ENCODE peak calls at places on chromosomes 6 and 20, in nine cellular contexts. One of them, this sample, is unnamed.

GRCh38 chr20:3767434-3768341 is at the start of gene ADISSP:
- DNase-seq in nephron progenitor cell: peak; percentile 96
- DNase-seq in tibial artery: peak; percentile 98
- DNase-seq in neural progenitor cell: peak; percentile 99
- DNase-seq in lower lobe of right lung: peak; percentile 100
- DNase-seq in GM13977: peak; percentile 99
- DNase-seq in AG09309: peak; percentile 89
- DNase-seq in hepatocyte: peak; percentile 99
- DNase-seq in activated B cell treated with CpG ODN at 0.5 μM for 24 hours: peak; percentile 95
- DNase-seq in this sample: peak; percentile 92

GRCh38 chr6:135465903-135466302 is 31.6 kb downstream of the AHI1 start:
- DNase-seq in nephron progenitor cell: no peak
- DNase-seq in tibial artery: no peak
- DNase-seq in neural progenitor cell: no peak
- DNase-seq in lower lobe of right lung: no peak
- DNase-seq in GM13977: no peak
- DNase-seq in AG09309: no peak
- DNase-seq in hepatocyte: no peak
- DNase-seq in activated B cell treated with CpG ODN at 0.5 μM for 24 hours: no peak
- DNase-seq in this sample: no peak

GRCh38 chr20:58511364-58511763 is 3.8 kb downstream of the APCDD1L start:
- DNase-seq in nephron progenitor cell: no peak
- DNase-seq in tibial artery: no peak
- DNase-seq in neural progenitor cell: no peak
- DNase-seq in lower lobe of right lung: no peak
- DNase-seq in GM13977: no peak
- DNase-seq in AG09309: peak; percentile 76
- DNase-seq in hepatocyte: peak; percentile 23
- DNase-seq in activated B cell treated with CpG ODN at 0.5 μM for 24 hours: no peak
- DNase-seq in this sample: no peak

GRCh38 chr6:20483902-20484497 is 50.3 kb upstream of the CDKAL1 start:
- DNase-seq in nephron progenitor cell: no peak
- DNase-seq in tibial artery: no peak
- DNase-seq in neural progenitor cell: peak; percentile 78
- DNase-seq in lower lobe of right lung: no peak
- DNase-seq in GM13977: no peak
- DNase-seq in AG09309: no peak
- DNase-seq in hepatocyte: no peak
- DNase-seq in activated B cell treated with CpG ODN at 0.5 μM for 24 hours: no peak
- DNase-seq in this sample: no peak

GRCh38 chr20:33704197-33704924 is 15.7 kb downstream of the PXMP4 start:
- DNase-seq in nephron progenitor cell: no peak
- DNase-seq in tibial artery: no peak
- DNase-seq in neural progenitor cell: no peak
- DNase-seq in lower lobe of right lung: no peak
- DNase-seq in GM13977: no peak
- DNase-seq in AG09309: no peak
- DNase-seq in hepatocyte: no peak
- DNase-seq in activated B cell treated with CpG ODN at 0.5 μM for 24 hours: no peak
- DNase-seq in this sample: no peak

GRCh38 chr20:22403860-22404608 is 180.3 kb downstream of the FOXA2 start:
- DNase-seq in nephron progenitor cell: no peak
- DNase-seq in tibial artery: no peak
- DNase-seq in neural progenitor cell: peak; percentile 47
- DNase-seq in lower lobe of right lung: peak; percentile 50
- DNase-seq in GM13977: no peak
- DNase-seq in AG09309: no peak
- DNase-seq in hepatocyte: peak; percentile 23
- DNase-seq in activated B cell treated with CpG ODN at 0.5 μM for 24 hours: no peak
- DNase-seq in this sample: no peak

GRCh38 chr6:140052757-140053729 is 678.6 kb upstream of the CITED2 start:
- DNase-seq in nephron progenitor cell: no peak
- DNase-seq in tibial artery: no peak
- DNase-seq in neural progenitor cell: peak; percentile 41
- DNase-seq in lower lobe of right lung: no peak
- DNase-seq in GM13977: peak; percentile 3
- DNase-seq in AG09309: no peak
- DNase-seq in hepatocyte: peak; percentile 30
- DNase-seq in activated B cell treated with CpG ODN at 0.5 μM for 24 hours: no peak
- DNase-seq in this sample: no peak

GRCh38 chr6:52522151-52522626 is 54.7 kb downstream of the TRAM2 start:
- DNase-seq in nephron progenitor cell: no peak
- DNase-seq in tibial artery: peak; percentile 86
- DNase-seq in neural progenitor cell: no peak
- DNase-seq in lower lobe of right lung: no peak
- DNase-seq in GM13977: no peak
- DNase-seq in AG09309: no peak
- DNase-seq in hepatocyte: no peak
- DNase-seq in activated B cell treated with CpG ODN at 0.5 μM for 24 hours: no peak
- DNase-seq in this sample: no peak

GRCh38 chr20:37901280-37901666 is 1.7 kb upstream of the VSTM2L start:
- DNase-seq in nephron progenitor cell: peak; percentile 77
- DNase-seq in tibial artery: no peak
- DNase-seq in neural progenitor cell: peak; percentile 84
- DNase-seq in lower lobe of right lung: no peak
- DNase-seq in GM13977: no peak
- DNase-seq in AG09309: no peak
- DNase-seq in hepatocyte: no peak
- DNase-seq in activated B cell treated with CpG ODN at 0.5 μM for 24 hours: no peak
- DNase-seq in this sample: no peak

GRCh38 chr20:37897008-37897548 is 5.8 kb upstream of the VSTM2L start:
- DNase-seq in nephron progenitor cell: peak; percentile 48
- DNase-seq in tibial artery: no peak
- DNase-seq in neural progenitor cell: peak; percentile 75
- DNase-seq in lower lobe of right lung: no peak
- DNase-seq in GM13977: no peak
- DNase-seq in AG09309: no peak
- DNase-seq in hepatocyte: no peak
- DNase-seq in activated B cell treated with CpG ODN at 0.5 μM for 24 hours: no peak
- DNase-seq in this sample: peak; percentile 45

GRCh38 chr20:37901667-37902503 is 1.0 kb upstream of the VSTM2L start:
- DNase-seq in nephron progenitor cell: peak; percentile 72
- DNase-seq in tibial artery: no peak
- DNase-seq in neural progenitor cell: peak; percentile 82
- DNase-seq in lower lobe of right lung: no peak
- DNase-seq in GM13977: peak; percentile 92
- DNase-seq in AG09309: peak; percentile 34
- DNase-seq in hepatocyte: peak; percentile 63
- DNase-seq in activated B cell treated with CpG ODN at 0.5 μM for 24 hours: peak; percentile 19
- DNase-seq in this sample: peak; percentile 26

GRCh38 chr20:37898301-37899104 is 4.4 kb upstream of the VSTM2L start:
- DNase-seq in nephron progenitor cell: no peak
- DNase-seq in tibial artery: no peak
- DNase-seq in neural progenitor cell: no peak
- DNase-seq in lower lobe of right lung: no peak
- DNase-seq in GM13977: no peak
- DNase-seq in AG09309: no peak
- DNase-seq in hepatocyte: no peak
- DNase-seq in activated B cell treated with CpG ODN at 0.5 μM for 24 hours: no peak
- DNase-seq in this sample: no peak

GRCh38 chr20:37899105-37900045 is 3.6 kb upstream of the VSTM2L start:
- DNase-seq in nephron progenitor cell: no peak
- DNase-seq in tibial artery: no peak
- DNase-seq in neural progenitor cell: no peak
- DNase-seq in lower lobe of right lung: no peak
- DNase-seq in GM13977: no peak
- DNase-seq in AG09309: no peak
- DNase-seq in hepatocyte: no peak
- DNase-seq in activated B cell treated with CpG ODN at 0.5 μM for 24 hours: no peak
- DNase-seq in this sample: no peak
- TF ChIP-seq CTCF in nephron progenitor cell: no peak
- TF ChIP-seq CTCF in tibial artery: no peak
- TF ChIP-seq CTCF in neural progenitor cell: no peak
- TF ChIP-seq CTCF in lower lobe of right lung: no peak
- TF ChIP-seq CTCF in GM13977: no peak
- TF ChIP-seq CTCF in AG09309: peak; percentile 11
- TF ChIP-seq CTCF in hepatocyte: no peak
- TF ChIP-seq CTCF in activated B cell treated with CpG ODN at 0.5 μM for 24 hours: no peak
- TF ChIP-seq CTCF in this sample: no peak

DNA sequence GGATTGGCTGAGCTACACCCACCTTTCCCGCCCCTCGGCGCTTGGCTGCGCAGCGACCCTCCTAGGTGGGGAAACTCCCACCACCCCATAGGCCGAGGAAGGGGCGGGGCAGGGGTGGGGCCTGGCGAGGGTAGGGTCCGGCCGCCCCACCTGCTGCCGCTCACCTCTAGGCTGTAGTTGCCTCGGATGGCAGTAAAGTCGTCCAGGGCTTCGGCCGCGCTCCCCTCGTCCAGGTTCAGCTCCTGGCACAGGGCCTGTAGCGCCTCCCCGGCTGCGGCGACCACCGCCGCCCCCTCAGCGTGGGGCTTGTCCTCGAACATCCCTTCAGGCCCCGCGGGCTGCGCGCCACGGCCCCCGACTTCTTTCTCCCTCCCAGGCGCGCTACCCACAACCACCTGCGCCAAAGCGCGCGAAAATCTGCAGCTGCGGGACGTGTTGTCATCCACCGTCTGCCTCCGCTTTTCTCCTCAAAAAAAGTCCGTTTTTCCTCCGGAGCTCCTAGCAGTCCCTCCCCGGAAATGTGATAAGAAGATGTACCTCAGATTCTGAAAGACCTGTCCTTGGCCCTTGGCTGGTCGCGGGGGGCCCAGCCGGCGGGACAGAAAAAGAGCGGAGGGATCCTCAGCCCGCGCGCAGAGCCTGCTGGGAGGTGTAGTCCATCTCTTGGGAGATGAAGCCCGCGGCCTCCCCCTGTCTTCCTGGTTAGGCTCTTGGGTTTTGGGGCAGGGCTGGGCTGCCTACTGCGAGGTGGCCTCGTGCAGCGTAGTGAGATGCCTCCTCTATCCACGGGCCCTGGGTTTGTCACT is at the start of gene RBL1:
- DNase-seq in nephron progenitor cell: peak; percentile 84
- DNase-seq in tibial artery: peak; percentile 81
- DNase-seq in neural progenitor cell: peak; percentile 94
- DNase-seq in lower lobe of right lung: peak; percentile 89
- DNase-seq in GM13977: peak; percentile 85
- DNase-seq in AG09309: peak; percentile 43
- DNase-seq in hepatocyte: peak; percentile 85
- DNase-seq in activated B cell treated with CpG ODN at 0.5 μM for 24 hours: peak; percentile 85
- DNase-seq in this sample: peak; percentile 80
- TF ChIP-seq CTCF in nephron progenitor cell: no peak
- TF ChIP-seq CTCF in tibial artery: peak; percentile 11
- TF ChIP-seq CTCF in neural progenitor cell: peak; percentile 27
- TF ChIP-seq CTCF in lower lobe of right lung: peak; percentile 31
- TF ChIP-seq CTCF in GM13977: peak; percentile 28
- TF ChIP-seq CTCF in AG09309: peak; percentile 43
- TF ChIP-seq CTCF in hepatocyte: no peak
- TF ChIP-seq CTCF in activated B cell treated with CpG ODN at 0.5 μM for 24 hours: no peak
- TF ChIP-seq CTCF in this sample: peak; percentile 21

GRCh38 chr20:44688053-44688625 is 27.0 kb upstream of the CCN5 start:
- DNase-seq in nephron progenitor cell: no peak
- DNase-seq in tibial artery: no peak
- DNase-seq in neural progenitor cell: no peak
- DNase-seq in lower lobe of right lung: no peak
- DNase-seq in GM13977: no peak
- DNase-seq in AG09309: no peak
- DNase-seq in hepatocyte: no peak
- DNase-seq in activated B cell treated with CpG ODN at 0.5 μM for 24 hours: no peak
- DNase-seq in this sample: no peak
- TF ChIP-seq CTCF in nephron progenitor cell: no peak
- TF ChIP-seq CTCF in tibial artery: peak; percentile 31
- TF ChIP-seq CTCF in neural progenitor cell: no peak
- TF ChIP-seq CTCF in lower lobe of right lung: no peak
- TF ChIP-seq CTCF in GM13977: no peak
- TF ChIP-seq CTCF in AG09309: no peak
- TF ChIP-seq CTCF in hepatocyte: no peak
- TF ChIP-seq CTCF in activated B cell treated with CpG ODN at 0.5 μM for 24 hours: no peak
- TF ChIP-seq CTCF in this sample: no peak

DNA sequence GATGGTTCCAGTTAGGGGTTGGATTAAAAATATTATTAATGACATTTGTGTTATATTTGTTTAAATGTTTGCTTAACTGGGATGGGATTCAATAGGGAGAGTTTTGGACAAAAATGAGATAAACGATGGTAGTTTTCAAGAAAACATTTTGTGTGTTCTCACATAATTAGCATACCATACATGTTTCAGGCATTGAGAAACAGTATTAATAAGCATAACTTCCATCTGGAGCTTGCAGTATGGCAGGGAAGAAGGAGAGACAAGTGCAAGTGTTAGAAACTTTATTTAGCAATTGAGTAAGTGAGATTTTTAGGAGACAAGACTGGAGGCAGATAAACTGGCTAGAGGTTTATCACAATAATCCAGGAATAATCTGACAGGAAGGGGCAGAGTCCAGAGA is 72.8 kb upstream of the PTCHD4 start:
- DNase-seq in nephron progenitor cell: no peak
- DNase-seq in tibial artery: no peak
- DNase-seq in neural progenitor cell: no peak
- DNase-seq in lower lobe of right lung: no peak
- DNase-seq in GM13977: no peak
- DNase-seq in AG09309: no peak
- DNase-seq in hepatocyte: no peak
- DNase-seq in activated B cell treated with CpG ODN at 0.5 μM for 24 hours: no peak
- DNase-seq in this sample: no peak
- TF ChIP-seq CTCF in nephron progenitor cell: no peak
- TF ChIP-seq CTCF in tibial artery: no peak
- TF ChIP-seq CTCF in neural progenitor cell: no peak
- TF ChIP-seq CTCF in lower lobe of right lung: no peak
- TF ChIP-seq CTCF in GM13977: no peak
- TF ChIP-seq CTCF in AG09309: no peak
- TF ChIP-seq CTCF in hepatocyte: no peak
- TF ChIP-seq CTCF in activated B cell treated with CpG ODN at 0.5 μM for 24 hours: no peak
- TF ChIP-seq CTCF in this sample: no peak

GRCh38 chr20:10641467-10641866 is 32.3 kb downstream of the JAG1 start:
- DNase-seq in nephron progenitor cell: no peak
- DNase-seq in tibial artery: no peak
- DNase-seq in neural progenitor cell: no peak
- DNase-seq in lower lobe of right lung: no peak
- DNase-seq in GM13977: no peak
- DNase-seq in AG09309: no peak
- DNase-seq in hepatocyte: no peak
- DNase-seq in activated B cell treated with CpG ODN at 0.5 μM for 24 hours: no peak
- DNase-seq in this sample: no peak
- TF ChIP-seq CTCF in nephron progenitor cell: no peak
- TF ChIP-seq CTCF in tibial artery: no peak
- TF ChIP-seq CTCF in neural progenitor cell: no peak
- TF ChIP-seq CTCF in lower lobe of right lung: no peak
- TF ChIP-seq CTCF in GM13977: no peak
- TF ChIP-seq CTCF in AG09309: no peak
- TF ChIP-seq CTCF in hepatocyte: no peak
- TF ChIP-seq CTCF in activated B cell treated with CpG ODN at 0.5 μM for 24 hours: no peak
- TF ChIP-seq CTCF in this sample: no peak